ENCODE peak calls at places on chromosomes 16 and 17, in eight cellular contexts. L is K562, U is GM12878, D is A549, R is IMR-90, M is SK-N-SH, Z is H1, N is HepG2. Y is an unnamed sample.

GRCh38 chr16:67151431-67152097 is 766 bp upstream of the B3GNT9 start:
- DNase-seq in L (no peak), U (no peak), D (peak), R (no peak), M (no peak), Z (no peak), N (no peak), Y (no peak)

GRCh38 chr16:12311887-12312286 is 335.4 kb downstream of the SNX29 start:
- DNase-seq in L (no peak), U (no peak), D (no peak), R (no peak), M (no peak), Z (no peak), N (no peak), Y (no peak)

GRCh38 chr17:78112508-78113471 is 15.8 kb downstream of the TMC6 start:
- DNase-seq in L (peak), U (no peak), D (peak), R (peak), M (peak), Z (peak), N (peak), Y (peak)

GRCh38 chr17:27343294-27343693 is 49.4 kb downstream of the WSB1 start:
- DNase-seq in L (no peak), U (no peak), D (no peak), R (no peak), M (no peak), Z (no peak), N (no peak), Y (no peak)

GRCh38 chr17:44522883-44523671 is 19.9 kb upstream of the GPATCH8 start:
- DNase-seq in L (peak), U (peak), D (peak), R (peak), M (peak), Z (peak), N (peak), Y (peak)

GRCh38 chr17:11122908-11123307 is 118.1 kb upstream of the SHISA6 start:
- DNase-seq in L (no peak), U (no peak), D (no peak), R (no peak), M (no peak), Z (no peak), N (no peak), Y (no peak)

GRCh38 chr16:10613771-10614485 is 33.5 kb upstream of the EMP2 start:
- DNase-seq in L (no peak), U (no peak), D (no peak), R (no peak), M (no peak), Z (no peak), N (no peak), Y (no peak)

GRCh38 chr17:1485311-1485747 is 7.2 kb downstream of the MYO1C start:
- DNase-seq in L (peak), U (no peak), D (peak), R (no peak), M (peak), Z (no peak), N (peak), Y (peak)

GRCh38 chr16:56193951-56194726 is 2.9 kb downstream of the GNAO1 start:
- DNase-seq in L (peak), U (no peak), D (peak), R (peak), M (peak), Z (peak), N (peak), Y (peak)

GRCh38 chr17:245611-246010 is 64.2 kb upstream of the DOC2B start:
- DNase-seq in L (no peak), U (no peak), D (no peak), R (no peak), M (no peak), Z (no peak), N (no peak), Y (peak)

GRCh38 chr16:56866955-56867830 is 2.2 kb downstream of the SLC12A3 start:
- DNase-seq in L (peak), U (no peak), D (peak), R (peak), M (peak), Z (peak), N (peak), Y (no peak)

GRCh38 chr16:1965610-1966009 is 984 bp upstream of the RPS2 start:
- DNase-seq in L (no peak), U (no peak), D (no peak), R (no peak), M (no peak), Z (no peak), N (no peak), Y (no peak)

GRCh38 chr16:31386157-31386984 is 6.8 kb upstream of the ITGAD start:
- DNase-seq in L (peak), U (no peak), D (peak), R (peak), M (no peak), Z (no peak), N (no peak), Y (no peak)

GRCh38 chr17:79775635-79776034 is 2.3 kb upstream of the CBX2 start:
- DNase-seq in L (no peak), U (no peak), D (no peak), R (no peak), M (no peak), Z (no peak), N (no peak), Y (no peak)

GRCh38 chr16:4513086-4513860 is 25.3 kb downstream of the CDIP1 start:
- DNase-seq in L (no peak), U (no peak), D (no peak), R (no peak), M (no peak), Z (no peak), N (no peak), Y (no peak)

GRCh38 chr16:4512473-4512872 is 26.1 kb downstream of the CDIP1 start:
- DNase-seq in L (no peak), U (no peak), D (no peak), R (peak), M (no peak), Z (no peak), N (no peak), Y (no peak)

GRCh38 chr16:4513881-4514280 is 24.7 kb downstream of the CDIP1 start:
- DNase-seq in L (no peak), U (no peak), D (no peak), R (no peak), M (no peak), Z (no peak), N (no peak), Y (no peak)

GRCh38 chr16:4515611-4516233 is 22.9 kb downstream of the CDIP1 start:
- DNase-seq in L (no peak), U (peak), D (no peak), R (no peak), M (no peak), Z (no peak), N (no peak), Y (no peak)

DNA sequence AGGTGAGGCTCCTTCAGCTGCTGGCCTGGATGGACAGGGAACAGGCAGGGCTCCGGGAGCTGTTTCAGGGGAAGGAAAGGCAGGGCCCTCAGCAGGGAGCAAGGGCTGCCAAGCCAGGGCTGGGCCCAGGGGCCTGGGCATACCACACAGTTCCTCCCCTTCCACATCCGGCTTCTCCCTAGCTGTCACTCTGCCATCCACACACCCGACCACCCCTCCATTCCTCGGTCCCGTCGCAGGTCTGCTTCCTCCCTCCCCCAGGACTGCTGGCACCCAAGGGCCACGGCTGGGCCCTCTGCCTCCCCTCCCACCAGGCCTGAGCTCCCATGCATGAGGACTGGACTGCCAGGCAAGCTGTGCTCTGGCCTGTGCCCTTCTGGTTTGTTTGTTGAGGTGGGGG is 24.0 kb downstream of the CDIP1 start:
- DNase-seq in L (no peak), U (no peak), D (no peak), R (no peak), M (no peak), Z (no peak), N (no peak), Y (no peak)
- TF ChIP-seq USF2 in L (no peak), U (no peak), D (no peak), R (no peak), M (no peak), Z (no peak), N (no peak), Y (no peak)

GRCh38 chr17:17289701-17290100 is 8.7 kb upstream of the COPS3 start:
- DNase-seq in L (no peak), U (no peak), D (no peak), R (no peak), M (no peak), Z (no peak), N (no peak), Y (no peak)
- TF ChIP-seq USF2 in L (no peak), U (no peak), D (no peak), R (no peak), M (no peak), Z (no peak), N (no peak), Y (no peak)

GRCh38 chr17:29914819-29915537 is 15.1 kb downstream of the SSH2 start:
- DNase-seq in L (no peak), U (no peak), D (no peak), R (no peak), M (no peak), Z (no peak), N (no peak), Y (no peak)

GRCh38 chr17:29918016-29918415 is 12.0 kb downstream of the SSH2 start:
- DNase-seq in L (no peak), U (no peak), D (no peak), R (no peak), M (no peak), Z (no peak), N (no peak), Y (no peak)

GRCh38 chr17:29918922-29919856 is 10.8 kb downstream of the SSH2 start:
- DNase-seq in L (no peak), U (no peak), D (no peak), R (peak), M (no peak), Z (no peak), N (no peak), Y (no peak)
- TF ChIP-seq USF2 in L (no peak), U (no peak), D (no peak), R (no peak), M (no peak), Z (no peak), N (no peak), Y (no peak)

DNA sequence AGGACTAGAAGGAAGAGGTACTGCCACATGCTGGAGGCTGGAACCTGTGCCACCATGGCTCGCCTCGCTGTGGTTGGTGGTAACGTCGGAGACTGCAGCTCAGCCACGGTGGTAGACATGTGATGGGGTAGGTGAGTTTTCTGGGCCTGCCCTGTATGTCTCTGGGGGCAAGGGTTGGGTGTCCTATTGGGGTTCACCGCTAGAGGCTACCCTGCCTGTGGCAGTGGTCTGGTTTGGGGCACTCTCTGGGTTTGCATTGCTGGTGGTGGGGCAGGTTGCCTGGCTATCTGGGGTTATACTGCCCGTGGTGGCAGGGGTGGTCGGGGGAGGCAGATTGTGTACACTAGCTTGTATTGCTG is 79.3 kb upstream of the KCNJ18 start:
- DNase-seq in L (peak), U (no peak), D (no peak), R (no peak), M (no peak), Z (no peak), N (no peak), Y (no peak)
- TF ChIP-seq USF2 in L (no peak), U (no peak), D (no peak), R (no peak), M (no peak), Z (no peak), N (no peak), Y (no peak)

GRCh38 chr17:36601303-36602029 is at the start of gene MRM1:
- DNase-seq in L (peak), U (peak), D (peak), R (peak), M (peak), Z (peak), N (peak), Y (peak)

GRCh38 chr17:36600936-36601302 is 464 bp upstream of the MRM1 start:
- DNase-seq in L (no peak), U (no peak), D (no peak), R (no peak), M (no peak), Z (no peak), N (no peak), Y (no peak)

GRCh38 chr17:36600477-36600876 is 906 bp upstream of the MRM1 start:
- DNase-seq in L (peak), U (no peak), D (no peak), R (no peak), M (no peak), Z (no peak), N (no peak), Y (no peak)

GRCh38 chr17:36602030-36602737 is 801 bp downstream of the MRM1 start:
- DNase-seq in L (peak), U (no peak), D (no peak), R (peak), M (no peak), Z (peak), N (no peak), Y (no peak)

DNA sequence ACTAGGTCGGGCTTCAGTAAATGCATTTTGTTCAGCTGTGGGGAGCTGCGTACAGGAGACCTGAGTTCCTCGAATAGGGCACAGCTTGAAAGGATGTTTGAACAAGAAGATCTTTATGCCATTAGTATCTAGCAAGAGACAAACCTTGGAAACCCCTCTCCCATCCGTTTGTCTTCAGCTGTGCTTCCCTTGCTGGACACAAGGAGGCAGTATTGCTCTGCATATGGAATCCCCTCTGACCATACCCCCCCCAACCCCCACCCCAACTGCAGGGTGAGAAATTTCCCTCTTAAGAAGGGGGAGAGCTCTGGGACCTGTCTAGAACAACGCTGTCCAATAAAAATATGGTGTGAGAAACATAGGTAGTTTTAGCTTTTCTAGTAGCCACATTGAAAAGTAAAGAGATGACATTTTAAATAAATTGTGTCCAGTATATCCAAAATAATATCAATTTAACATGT is 1.6 kb downstream of the MRM1 start:
- DNase-seq in L (peak), U (peak), D (peak), R (peak), M (peak), Z (peak), N (peak), Y (peak)
- TF ChIP-seq USF2 in L (no peak), U (no peak), D (no peak), R (no peak), M (no peak), Z (no peak), N (no peak), Y (no peak)

DNA sequence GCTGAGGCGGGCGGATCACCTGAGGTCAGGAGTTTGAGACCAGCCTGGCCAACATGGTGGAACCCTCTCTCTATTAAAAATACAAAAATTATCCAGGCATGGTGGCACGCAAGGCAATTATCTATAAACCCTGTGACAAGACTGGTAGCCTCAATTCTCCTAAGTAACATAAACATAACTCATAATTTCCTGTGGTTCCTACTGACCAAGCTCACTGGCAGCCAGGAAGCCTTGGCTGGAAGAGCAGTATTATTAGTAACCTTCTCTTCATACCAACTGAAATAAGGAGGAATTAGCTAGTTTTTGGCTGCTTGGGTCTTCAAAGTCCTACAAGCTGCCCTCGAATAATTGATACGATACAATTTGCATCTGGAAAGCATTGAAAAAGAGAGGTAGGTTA is 31.6 kb upstream of the LRRC37A3 start:
- DNase-seq in L (no peak), U (no peak), D (no peak), R (peak), M (no peak), Z (no peak), N (no peak), Y (no peak)
- TF ChIP-seq USF2 in L (no peak), U (no peak), D (no peak), R (no peak), M (no peak), Z (no peak), N (no peak), Y (no peak)

GRCh38 chr17:57707892-57708291 is 37.2 kb downstream of the CCDC182 start:
- DNase-seq in L (no peak), U (no peak), D (no peak), R (peak), M (peak), Z (peak), N (no peak), Y (peak)

GRCh38 chr17:57705921-57706695 is 39.0 kb downstream of the CCDC182 start:
- DNase-seq in L (no peak), U (no peak), D (no peak), R (no peak), M (no peak), Z (peak), N (no peak), Y (no peak)

GRCh38 chr17:57706761-57707160 is 38.3 kb downstream of the CCDC182 start:
- DNase-seq in L (no peak), U (no peak), D (no peak), R (no peak), M (no peak), Z (peak), N (no peak), Y (no peak)

GRCh38 chr17:57704448-57704847 is 40.7 kb downstream of the CCDC182 start:
- DNase-seq in L (no peak), U (no peak), D (no peak), R (no peak), M (no peak), Z (peak), N (no peak), Y (no peak)

DNA sequence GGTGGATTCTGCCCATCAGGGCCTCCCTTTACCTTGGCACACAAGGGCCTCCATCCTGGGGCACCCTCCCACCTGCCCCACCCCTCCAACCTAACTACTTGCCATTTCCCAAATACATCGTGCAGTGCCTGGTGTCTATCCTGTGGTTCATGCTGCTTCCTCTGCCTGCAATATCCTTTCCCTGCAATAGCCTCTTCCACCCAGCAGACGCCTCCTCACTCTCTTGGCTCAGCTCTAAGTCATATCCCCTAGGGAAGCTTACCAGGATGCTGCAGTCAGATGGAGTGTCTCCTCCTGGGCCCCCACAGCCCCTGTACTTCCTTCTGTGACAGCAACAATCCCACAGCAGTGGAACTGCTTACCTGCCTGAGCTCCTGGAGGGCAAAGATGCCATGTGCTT is 36.7 kb downstream of the CCDC182 start:
- DNase-seq in L (no peak), U (no peak), D (no peak), R (no peak), M (no peak), Z (peak), N (no peak), Y (no peak)
- TF ChIP-seq USF2 in L (no peak), U (no peak), D (no peak), R (no peak), M (no peak), Z (no peak), N (no peak), Y (no peak)

DNA sequence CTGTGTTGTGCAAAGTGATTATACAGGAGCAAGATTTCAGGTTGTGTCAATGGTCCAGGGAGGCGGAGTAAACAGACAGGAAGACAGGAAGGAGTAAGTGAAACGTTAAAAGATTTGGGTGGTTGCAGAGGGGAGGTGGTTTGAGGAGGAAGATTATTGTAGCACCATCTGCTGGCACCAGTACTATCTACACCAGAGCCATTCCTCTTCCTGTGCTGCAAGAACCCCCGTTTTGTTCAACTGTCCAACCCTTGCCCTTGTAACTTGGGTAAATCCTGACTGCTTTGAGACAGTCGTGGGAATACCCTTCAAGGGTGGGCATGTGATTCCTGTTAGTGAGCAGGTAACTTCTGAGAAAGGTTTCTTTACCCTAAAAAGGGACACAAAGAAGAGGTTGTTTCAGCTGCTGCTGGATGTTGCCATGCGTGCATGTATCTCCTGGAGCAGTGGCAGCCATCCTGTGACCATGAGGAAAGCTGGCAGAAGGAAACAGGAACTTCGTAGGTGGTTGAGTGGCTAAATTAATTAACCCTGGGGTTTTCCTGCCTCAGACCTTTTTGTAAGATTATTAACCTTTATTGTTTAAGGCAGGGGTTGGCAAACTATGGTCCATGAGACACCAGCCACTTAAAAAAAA is 124.1 kb downstream of the PRKCA start:
- DNase-seq in L (peak), U (no peak), D (no peak), R (peak), M (no peak), Z (no peak), N (peak), Y (no peak)
- TF ChIP-seq USF2 in L (no peak), U (no peak), D (no peak), R (no peak), M (no peak), Z (no peak), N (no peak), Y (no peak)

Y was measured in WTC11.